ENCODE peak calls at places on chromosome 21, in eight cellular contexts. K is astrocyte, Q is heart right ventricle, Y is osteocyte, U is OCI-LY7, L is GM13976, B is IMR-90, Z is foreskin fibroblast. D is an unnamed sample.
A peak's percentile ranks its signal among the peaks of the same experiment; 100 is the strongest.

GRCh38 chr21:46622226-46622625 is 13.2 kb upstream of the PRMT2 start:
- DNase-seq in L (no peak), B (no peak), Q (no peak), U (no peak), K (no peak), Y (peak; percentile 94), Z (no peak), D (no peak)

GRCh38 chr21:46144464-46145070 is 10.8 kb downstream of the FTCD start:
- DNase-seq in K (no peak), L (no peak), Z (no peak), Y (no peak), Q (peak; percentile 9), U (no peak), B (no peak), D (no peak)

GRCh38 chr21:42094811-42095210 is 23.7 kb downstream of the UMODL1 start:
- DNase-seq in U (no peak), Z (no peak), Q (no peak), L (no peak), K (no peak), Y (no peak), B (no peak), D (no peak)

GRCh38 chr21:41928621-41929220 is 25.1 kb downstream of the C2CD2 start:
- DNase-seq in Z (no peak), Y (no peak), U (peak; percentile 51), B (no peak), K (no peak), L (peak; percentile 72), Q (no peak), D (no peak)

GRCh38 chr21:37153193-37153934 is 80.3 kb downstream of the TTC3 start:
- DNase-seq in Q (no peak), Y (no peak), B (peak; percentile 88), Z (peak; percentile 62), K (peak; percentile 68), U (no peak), L (no peak), D (no peak)

GRCh38 chr21:42117229-42118048 is 46.3 kb downstream of the UMODL1 start:
- DNase-seq in U (peak; percentile 84), L (peak; percentile 83), Y (peak; percentile 91), Z (peak; percentile 90), B (peak; percentile 81), Q (peak; percentile 65), K (peak; percentile 65), D (peak; percentile 86)

GRCh38 chr21:42220138-42220701 is 1.3 kb downstream of the ABCG1 start:
- DNase-seq in L (peak; percentile 70), Q (peak; percentile 46), U (peak; percentile 89), Y (no peak), Z (peak; percentile 66), B (peak; percentile 82), K (peak; percentile 51), D (peak; percentile 40)

GRCh38 chr21:46605759-46606426 is 1.0 kb upstream of the S100B start:
- DNase-seq in Y (no peak), K (no peak), B (no peak), U (peak; percentile 8), L (peak; percentile 71), Z (no peak), Q (peak; percentile 36), D (no peak)

GRCh38 chr21:42569732-42570301 is 56.2 kb downstream of the SLC37A1 start:
- DNase-seq in L (no peak), B (no peak), U (no peak), Y (no peak), Q (no peak), Z (no peak), K (no peak), D (no peak)

GRCh38 chr21:42737969-42738590 is 84.7 kb downstream of the PDE9A start:
- DNase-seq in U (no peak), Q (peak; percentile 50), K (no peak), Y (no peak), Z (no peak), L (no peak), B (no peak), D (no peak)

GRCh38 chr21:27104749-27105439 is 138.0 kb upstream of the ADAMTS5 start:
- DNase-seq in B (peak; percentile 51), U (no peak), Y (no peak), Q (no peak), Z (peak; percentile 77), K (no peak), L (no peak), D (no peak)

GRCh38 chr21:36992671-36993070 is 13.8 kb upstream of the RIPPLY3 start:
- DNase-seq in K (no peak), U (no peak), Y (no peak), Z (no peak), L (no peak), B (no peak), Q (no peak), D (no peak)

GRCh38 chr21:28963831-28964230 is 28.8 kb downstream of the LTN1 start:
- DNase-seq in K (no peak), L (no peak), Y (no peak), Q (no peak), Z (no peak), U (no peak), B (no peak), D (no peak)

GRCh38 chr21:41316200-41316599 is 401 bp upstream of the FAM3B start:
- DNase-seq in Y (no peak), Q (no peak), B (no peak), U (no peak), K (no peak), Z (no peak), L (no peak), D (no peak)

GRCh38 chr21:43609501-43610340 is 49.6 kb downstream of the HSF2BP start:
- DNase-seq in K (peak; percentile 80), Z (peak; percentile 60), B (peak; percentile 88), Q (no peak), U (no peak), L (no peak), Y (no peak), D (no peak)

GRCh38 chr21:25457411-25457810 is 149.9 kb downstream of the MRPL39 start:
- DNase-seq in L (peak; percentile 29), Q (no peak), U (peak; percentile 61), B (peak; percentile 85), Z (peak; percentile 60), K (peak; percentile 81), Y (no peak), D (no peak)

GRCh38 chr21:16794944-16795343 is 717.9 kb upstream of the CXADR start:
- DNase-seq in U (no peak), L (no peak), Q (no peak), Y (no peak), B (peak; percentile 95), K (peak; percentile 95), Z (peak; percentile 97), D (no peak)

GRCh38 chr21:42997053-42997452 is 22.7 kb downstream of the PKNOX1 start:
- DNase-seq in Y (no peak), L (no peak), B (peak; percentile 99), Z (peak; percentile 97), K (peak; percentile 97), U (no peak), Q (peak; percentile 36), D (no peak)

GRCh38 chr21:46096997-46097825 is 701 bp upstream of the COL6A2 start:
- DNase-seq in Q (peak; percentile 17), B (no peak), K (no peak), Y (no peak), Z (peak; percentile 70), L (peak; percentile 34), U (no peak), D (no peak)

GRCh38 chr21:15788847-15789548 is 59.2 kb downstream of the USP25 start:
- DNase-seq in K (peak; percentile 59), L (no peak), Q (no peak), B (peak; percentile 33), U (no peak), Y (no peak), Z (peak; percentile 63), D (no peak)

GRCh38 chr21:21387891-21388290 is 389.7 kb downstream of the NCAM2 start:
- DNase-seq in Z (peak; percentile 1), Y (no peak), K (no peak), U (no peak), Q (no peak), B (no peak), L (no peak), D (no peak)

GRCh38 chr21:42057861-42058437 is 13.2 kb upstream of the UMODL1 start:
- DNase-seq in Z (no peak), B (no peak), U (no peak), L (no peak), Y (no peak), Q (no peak), K (peak; percentile 34), D (no peak)

GRCh38 chr21:38333290-38334272 is 76.8 kb downstream of the KCNJ15 start:
- DNase-seq in Z (peak; percentile 31), L (no peak), B (no peak), U (no peak), Q (peak; percentile 40), K (no peak), Y (no peak), D (no peak)
- TF ChIP-seq CTCF in Z (peak; percentile 18), L (no peak), B (peak; percentile 42), U (no peak), Q (peak; percentile 46), K (peak; percentile 7), Y (peak; percentile 39), D (no peak)

GRCh38 chr21:44972821-44973220 is 33.0 kb downstream of the SLX9 start:
- DNase-seq in B (peak; percentile 64), K (peak; percentile 31), Q (no peak), Y (no peak), Z (peak; percentile 28), U (no peak), L (no peak), D (no peak)

GRCh38 chr21:44969965-44970755 is 30.3 kb downstream of the SLX9 start:
- DNase-seq in Z (peak; percentile 19), K (peak; percentile 37), B (peak; percentile 87), Q (no peak), L (no peak), U (no peak), Y (no peak), D (no peak)

GRCh38 chr21:44972301-44972814 is 32.5 kb downstream of the SLX9 start:
- DNase-seq in L (no peak), U (no peak), B (no peak), Q (no peak), Y (no peak), Z (no peak), K (no peak), D (no peak)

GRCh38 chr21:44970766-44971671 is 31.2 kb downstream of the SLX9 start:
- DNase-seq in Z (no peak), U (no peak), L (no peak), Y (no peak), K (no peak), B (no peak), Q (no peak), D (no peak)

GRCh38 chr21:44971672-44971995 is 31.8 kb downstream of the SLX9 start:
- DNase-seq in Z (no peak), B (no peak), Q (no peak), K (no peak), Y (no peak), U (no peak), L (no peak), D (no peak)
- TF ChIP-seq CTCF in Z (no peak), B (no peak), Q (no peak), K (no peak), Y (no peak), U (no peak), L (no peak), D (no peak)

GRCh38 chr21:31180256-31181088 is 142.2 kb upstream of the KRTAP19-8 start:
- DNase-seq in L (peak; percentile 48), Q (no peak), U (peak; percentile 51), Z (peak; percentile 70), B (peak; percentile 54), Y (peak; percentile 44), K (no peak), D (no peak)
- TF ChIP-seq CTCF in L (peak; percentile 26), Q (peak; percentile 68), U (peak; percentile 88), Z (peak; percentile 49), B (peak; percentile 65), Y (peak; percentile 75), K (peak; percentile 66), D (peak; percentile 59)

GRCh38 chr21:19290328-19290727 is 886.7 kb upstream of the TMPRSS15 start:
- DNase-seq in Z (no peak), Y (no peak), Q (no peak), U (no peak), K (no peak), B (no peak), L (no peak), D (no peak)

GRCh38 chr21:19286901-19287300 is 883.3 kb upstream of the TMPRSS15 start:
- DNase-seq in Q (no peak), K (no peak), L (no peak), U (no peak), Z (no peak), B (no peak), Y (no peak), D (no peak)
- TF ChIP-seq CTCF in Q (no peak), K (no peak), L (no peak), U (no peak), Z (no peak), B (no peak), Y (no peak), D (no peak)

D was measured in nephron progenitor cell.